ENCODE peak calls at places on chromosome 17, in four cellular contexts. One of them, this sample, is unnamed.

GRCh38 chr17:30161601-30162000 is 45.0 kb downstream of the NSRP1 start:
- DNase-seq in hepatocyte: no peak
- DNase-seq in CD8-positive, alpha-beta T cell: no peak
- DNase-seq in A673: no peak
- DNase-seq in this sample: no peak

GRCh38 chr17:29019475-29020181 is 13.8 kb upstream of the SEZ6 start:
- DNase-seq in hepatocyte: peak
- DNase-seq in CD8-positive, alpha-beta T cell: no peak
- DNase-seq in A673: no peak
- DNase-seq in this sample: no peak

GRCh38 chr17:72176902-72177660 is 56.3 kb downstream of the SOX9 start:
- DNase-seq in CD8-positive, alpha-beta T cell: no peak
- DNase-seq in A673: no peak
- DNase-seq in hepatocyte: no peak
- DNase-seq in this sample: peak

GRCh38 chr17:41571561-41572434 is at the start of gene KRT9:
- DNase-seq in CD8-positive, alpha-beta T cell: no peak
- DNase-seq in hepatocyte: no peak
- DNase-seq in A673: no peak
- DNase-seq in this sample: no peak

GRCh38 chr17:78784397-78784751 is 2.3 kb upstream of the CYTH1 start:
- DNase-seq in A673: no peak
- DNase-seq in CD8-positive, alpha-beta T cell: no peak
- DNase-seq in hepatocyte: no peak
- DNase-seq in this sample: no peak

GRCh38 chr17:81256616-81257015 is 17.5 kb downstream of the NDUFAF8 start:
- DNase-seq in hepatocyte: no peak
- DNase-seq in A673: no peak
- DNase-seq in CD8-positive, alpha-beta T cell: no peak
- DNase-seq in this sample: peak

GRCh38 chr17:41054025-41054424 is 1.0 kb downstream of the KRTAP2-2 start:
- DNase-seq in CD8-positive, alpha-beta T cell: no peak
- DNase-seq in A673: no peak
- DNase-seq in hepatocyte: no peak
- DNase-seq in this sample: no peak

GRCh38 chr17:17783121-17783824 is 53.5 kb downstream of the SREBF1 start:
- DNase-seq in CD8-positive, alpha-beta T cell: peak
- DNase-seq in hepatocyte: peak
- DNase-seq in A673: peak
- DNase-seq in this sample: peak

GRCh38 chr17:28760987-28761562 is 17.3 kb downstream of the TRAF4 start:
- DNase-seq in hepatocyte: no peak
- DNase-seq in CD8-positive, alpha-beta T cell: no peak
- DNase-seq in A673: peak
- DNase-seq in this sample: peak

GRCh38 chr17:40794466-40794865 is 5.3 kb downstream of the KRT28 start:
- DNase-seq in CD8-positive, alpha-beta T cell: no peak
- DNase-seq in hepatocyte: no peak
- DNase-seq in A673: no peak
- DNase-seq in this sample: no peak

GRCh38 chr17:57653279-57653678 is 91.8 kb downstream of the CCDC182 start:
- DNase-seq in hepatocyte: no peak
- DNase-seq in CD8-positive, alpha-beta T cell: no peak
- DNase-seq in A673: no peak
- DNase-seq in this sample: no peak

GRCh38 chr17:60534010-60534555 is 8.0 kb upstream of the APPBP2 start:
- DNase-seq in A673: no peak
- DNase-seq in hepatocyte: no peak
- DNase-seq in CD8-positive, alpha-beta T cell: no peak
- DNase-seq in this sample: peak

GRCh38 chr17:37570527-37571093 is 38.6 kb downstream of the SYNRG start:
- DNase-seq in CD8-positive, alpha-beta T cell: no peak
- DNase-seq in A673: peak
- DNase-seq in hepatocyte: peak
- DNase-seq in this sample: peak

GRCh38 chr17:80751070-80751459 is 206.4 kb downstream of the RPTOR start:
- DNase-seq in CD8-positive, alpha-beta T cell: peak
- DNase-seq in hepatocyte: no peak
- DNase-seq in A673: no peak
- DNase-seq in this sample: peak

GRCh38 chr17:8320990-8321389 is 10.9 kb downstream of the ARHGEF15 start:
- DNase-seq in hepatocyte: no peak
- DNase-seq in CD8-positive, alpha-beta T cell: no peak
- DNase-seq in A673: no peak
- DNase-seq in this sample: no peak

GRCh38 chr17:37131064-37131463 is 182.3 kb downstream of the AATF start:
- DNase-seq in A673: no peak
- DNase-seq in hepatocyte: peak
- DNase-seq in CD8-positive, alpha-beta T cell: no peak
- DNase-seq in this sample: peak

GRCh38 chr17:7479389-7480192 is at the start of gene ZBTB4:
- DNase-seq in hepatocyte: peak
- DNase-seq in A673: peak
- DNase-seq in CD8-positive, alpha-beta T cell: peak
- DNase-seq in this sample: peak

DNA sequence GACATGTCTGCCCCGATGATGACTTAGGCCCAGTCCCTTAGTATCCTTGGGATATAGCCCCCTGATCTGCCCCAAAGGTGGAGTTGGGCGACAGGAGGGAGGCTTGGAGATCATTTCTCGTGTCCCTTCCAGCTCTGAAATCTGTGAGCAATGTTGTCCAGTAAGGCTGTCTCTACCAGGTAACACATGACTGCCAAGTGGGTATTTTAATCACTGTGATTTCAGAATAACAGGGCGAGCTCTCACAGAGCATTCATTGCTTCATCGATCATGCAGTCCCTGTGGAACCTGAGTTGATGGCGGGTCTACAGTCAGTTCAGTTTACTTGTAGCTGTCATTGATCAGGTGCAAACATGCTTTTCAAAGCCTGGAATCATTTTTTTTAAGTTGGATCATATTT is 39.2 kb downstream of the KSR1 start:
- DNase-seq in A673: no peak
- DNase-seq in CD8-positive, alpha-beta T cell: no peak
- DNase-seq in hepatocyte: no peak
- DNase-seq in this sample: no peak
- H3K4me3 ChIP-seq in A673: no peak
- H3K4me3 ChIP-seq in CD8-positive, alpha-beta T cell: no peak
- H3K4me3 ChIP-seq in hepatocyte: no peak
- H3K4me3 ChIP-seq in this sample: no peak

DNA sequence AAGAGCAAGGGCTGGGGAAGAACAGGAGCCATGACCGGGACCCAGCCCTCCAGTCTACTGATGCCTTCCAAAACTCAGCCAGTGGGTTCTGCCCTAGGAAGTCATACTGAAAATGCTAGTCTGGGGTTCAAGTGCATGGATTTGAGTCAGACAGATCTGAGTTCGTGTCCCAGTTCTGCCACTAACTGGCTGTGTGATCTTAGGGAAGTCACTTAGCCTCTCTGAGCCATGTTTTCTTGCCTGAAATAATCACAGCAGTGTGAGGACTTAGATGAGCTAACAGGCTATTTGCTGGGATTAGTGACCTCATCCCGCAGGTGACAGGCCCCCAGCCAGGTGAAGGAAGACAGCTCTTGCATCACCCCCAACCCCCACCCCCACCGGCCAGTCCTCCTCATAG is 4.4 kb downstream of the GRIN2C start:
- DNase-seq in A673: no peak
- DNase-seq in CD8-positive, alpha-beta T cell: no peak
- DNase-seq in hepatocyte: no peak
- DNase-seq in this sample: no peak
- H3K4me3 ChIP-seq in A673: no peak
- H3K4me3 ChIP-seq in CD8-positive, alpha-beta T cell: no peak
- H3K4me3 ChIP-seq in hepatocyte: no peak
- H3K4me3 ChIP-seq in this sample: no peak

DNA sequence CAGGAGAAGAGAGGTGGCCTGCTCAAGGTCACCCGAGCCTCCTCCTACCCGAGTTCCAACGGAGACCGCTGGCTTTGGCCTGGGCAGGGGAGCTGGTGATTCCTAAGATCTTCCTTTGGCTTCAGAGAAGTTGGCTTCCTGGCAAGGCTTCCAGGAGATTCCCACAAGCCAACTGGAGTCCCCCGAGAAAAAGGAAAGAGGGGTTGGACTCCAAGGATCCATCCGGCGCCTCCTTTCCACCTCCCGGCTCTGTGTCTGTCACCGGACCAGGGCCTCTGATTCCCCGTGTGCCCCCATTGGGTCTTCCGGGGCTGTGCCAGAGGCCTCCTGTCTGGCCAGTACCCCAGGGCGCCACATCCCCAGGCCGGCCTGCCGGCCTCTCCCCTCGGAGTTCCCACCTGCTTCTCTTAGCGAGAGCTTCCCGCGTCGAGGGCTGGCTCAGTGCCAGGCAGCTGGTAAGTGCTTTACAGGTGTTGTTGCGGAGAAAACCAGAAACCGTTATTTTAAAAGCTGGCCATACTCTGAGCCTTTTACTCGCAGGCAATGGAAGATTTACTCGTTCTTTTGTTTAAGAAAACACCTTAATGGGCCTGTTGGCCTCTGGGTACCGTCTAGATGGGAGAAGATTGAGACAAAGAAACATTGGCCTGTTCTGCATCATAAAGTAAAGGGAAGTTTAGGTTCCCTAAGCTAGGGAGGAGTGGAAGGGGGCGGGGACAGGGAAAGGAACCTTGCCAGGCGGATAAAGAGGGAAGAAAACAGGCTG is 258.4 kb upstream of the SDK2 start:
- DNase-seq in CD8-positive, alpha-beta T cell: peak
- DNase-seq in A673: no peak
- DNase-seq in hepatocyte: peak
- DNase-seq in this sample: no peak
- H3K4me3 ChIP-seq in CD8-positive, alpha-beta T cell: no peak
- H3K4me3 ChIP-seq in A673: no peak
- H3K4me3 ChIP-seq in hepatocyte: no peak
- H3K4me3 ChIP-seq in this sample: no peak

DNA sequence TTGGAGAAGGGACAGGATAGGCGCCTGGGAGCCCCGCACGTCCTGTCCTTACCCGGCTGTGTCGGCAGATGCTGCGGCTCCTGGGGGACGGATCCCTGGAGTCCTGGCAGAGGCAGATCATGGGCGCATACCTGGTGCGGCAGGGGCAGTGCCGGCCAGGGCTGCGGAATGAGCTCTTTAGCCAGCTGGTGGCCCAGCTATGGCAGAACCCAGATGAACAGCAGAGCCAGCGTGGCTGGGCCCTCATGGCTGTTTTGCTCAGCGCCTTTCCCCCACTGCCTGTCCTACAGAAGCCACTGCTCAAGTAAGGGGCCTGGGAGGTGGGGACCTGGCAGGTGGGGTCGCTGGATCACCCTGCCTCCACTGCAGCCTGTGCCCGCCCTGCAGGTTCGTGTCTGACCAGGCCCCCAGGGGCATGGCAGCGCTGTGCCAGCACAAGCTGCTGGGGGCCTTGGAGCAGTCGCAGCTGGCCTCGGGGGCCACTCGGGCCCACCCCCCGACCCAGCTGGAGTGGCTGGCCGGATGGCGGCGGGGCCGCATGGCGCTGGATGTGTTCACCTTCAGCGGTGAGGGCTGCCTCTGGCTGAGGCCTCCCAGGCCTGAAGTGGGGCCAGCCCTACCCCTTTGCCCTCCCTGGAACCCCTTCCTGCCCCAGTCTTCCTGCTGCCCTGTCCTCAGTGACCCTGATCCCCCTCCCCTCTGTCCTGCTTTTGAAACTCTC is 20.2 kb upstream of the SMIM5 start:
- DNase-seq in hepatocyte: no peak
- DNase-seq in CD8-positive, alpha-beta T cell: no peak
- DNase-seq in A673: no peak
- DNase-seq in this sample: no peak
- H3K4me3 ChIP-seq in hepatocyte: no peak
- H3K4me3 ChIP-seq in CD8-positive, alpha-beta T cell: no peak
- H3K4me3 ChIP-seq in A673: no peak
- H3K4me3 ChIP-seq in this sample: no peak

GRCh38 chr17:45221997-45222272 is 250 bp downstream of the FMNL1 start:
- DNase-seq in hepatocyte: no peak
- DNase-seq in A673: no peak
- DNase-seq in CD8-positive, alpha-beta T cell: no peak
- DNase-seq in this sample: no peak
- H3K4me3 ChIP-seq in hepatocyte: peak
- H3K4me3 ChIP-seq in A673: peak
- H3K4me3 ChIP-seq in CD8-positive, alpha-beta T cell: peak
- H3K4me3 ChIP-seq in this sample: peak

DNA sequence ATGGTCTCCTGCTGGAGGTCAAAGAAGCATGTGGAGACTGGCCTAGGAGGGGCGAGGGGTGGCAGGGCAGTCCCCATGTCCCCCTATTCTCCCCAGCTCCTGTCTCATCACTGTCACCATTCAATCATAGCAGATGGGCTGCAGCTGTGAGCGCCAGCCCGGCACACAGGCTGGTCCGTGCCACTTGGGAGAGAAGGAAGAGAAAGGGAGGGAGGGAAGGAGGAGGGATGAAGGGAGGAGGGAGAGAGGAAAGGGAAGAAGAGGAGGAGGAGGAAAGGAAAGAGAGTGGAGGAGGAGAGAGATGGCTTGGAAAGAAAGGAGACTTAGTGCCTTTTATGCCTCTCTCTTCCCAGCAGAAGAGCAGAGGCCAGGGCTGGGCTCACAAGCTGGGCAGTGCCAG is 12.4 kb downstream of the NEUROD2 start:
- DNase-seq in hepatocyte: no peak
- DNase-seq in CD8-positive, alpha-beta T cell: no peak
- DNase-seq in A673: no peak
- DNase-seq in this sample: no peak
- H3K4me3 ChIP-seq in hepatocyte: no peak
- H3K4me3 ChIP-seq in CD8-positive, alpha-beta T cell: no peak
- H3K4me3 ChIP-seq in A673: no peak
- H3K4me3 ChIP-seq in this sample: no peak

This sample was measured in foreskin fibroblast.